ENCODE peak calls at places on chromosomes 4 and X, in seven cellular contexts. One of them, this sample, is unnamed.

GRCh38 chr4:138217567-138217966 is 24.6 kb downstream of the SLC7A11 start:
- DNase-seq in HCT116: no peak
- DNase-seq in naive thymus-derived CD4-positive, alpha-beta T cell: no peak
- DNase-seq in adrenal gland: no peak
- DNase-seq in IMR-90: no peak
- DNase-seq in CD4-positive, CD25-positive, alpha-beta regulatory T cell: no peak
- DNase-seq in H1: no peak
- DNase-seq in this sample: no peak

GRCh38 chr4:10198365-10198764 is 81.8 kb upstream of the WDR1 start:
- DNase-seq in naive thymus-derived CD4-positive, alpha-beta T cell: no peak
- DNase-seq in adrenal gland: no peak
- DNase-seq in CD4-positive, CD25-positive, alpha-beta regulatory T cell: no peak
- DNase-seq in IMR-90: no peak
- DNase-seq in HCT116: no peak
- DNase-seq in H1: no peak
- DNase-seq in this sample: no peak

GRCh38 chr4:177052211-177052725 is 257.4 kb upstream of the NEIL3 start:
- DNase-seq in naive thymus-derived CD4-positive, alpha-beta T cell: no peak
- DNase-seq in H1: no peak
- DNase-seq in HCT116: no peak
- DNase-seq in CD4-positive, CD25-positive, alpha-beta regulatory T cell: no peak
- DNase-seq in IMR-90: no peak
- DNase-seq in adrenal gland: no peak
- DNase-seq in this sample: no peak

GRCh38 chr4:146957252-146957651 is 11.6 kb upstream of the TTC29 start:
- DNase-seq in adrenal gland: no peak
- DNase-seq in CD4-positive, CD25-positive, alpha-beta regulatory T cell: no peak
- DNase-seq in IMR-90: peak
- DNase-seq in HCT116: no peak
- DNase-seq in naive thymus-derived CD4-positive, alpha-beta T cell: no peak
- DNase-seq in H1: no peak
- DNase-seq in this sample: peak

GRCh38 chr4:185958094-185958493 is 110.9 kb upstream of the TLR3 start:
- DNase-seq in CD4-positive, CD25-positive, alpha-beta regulatory T cell: no peak
- DNase-seq in adrenal gland: no peak
- DNase-seq in naive thymus-derived CD4-positive, alpha-beta T cell: no peak
- DNase-seq in HCT116: no peak
- DNase-seq in H1: no peak
- DNase-seq in IMR-90: no peak
- DNase-seq in this sample: no peak

GRCh38 chrX:19156223-19156622 is 34.0 kb upstream of the ADGRG2 start:
- DNase-seq in CD4-positive, CD25-positive, alpha-beta regulatory T cell: no peak
- DNase-seq in IMR-90: no peak
- DNase-seq in adrenal gland: no peak
- DNase-seq in H1: no peak
- DNase-seq in HCT116: no peak
- DNase-seq in naive thymus-derived CD4-positive, alpha-beta T cell: no peak
- DNase-seq in this sample: peak

GRCh38 chr4:2079926-2080325 is 20.8 kb downstream of the NAT8L start:
- DNase-seq in naive thymus-derived CD4-positive, alpha-beta T cell: peak
- DNase-seq in H1: no peak
- DNase-seq in adrenal gland: no peak
- DNase-seq in IMR-90: no peak
- DNase-seq in HCT116: no peak
- DNase-seq in CD4-positive, CD25-positive, alpha-beta regulatory T cell: no peak
- DNase-seq in this sample: no peak

GRCh38 chr4:101252721-101253120 is 94.6 kb downstream of the PPP3CA start:
- DNase-seq in H1: no peak
- DNase-seq in naive thymus-derived CD4-positive, alpha-beta T cell: no peak
- DNase-seq in HCT116: no peak
- DNase-seq in adrenal gland: no peak
- DNase-seq in IMR-90: peak
- DNase-seq in CD4-positive, CD25-positive, alpha-beta regulatory T cell: no peak
- DNase-seq in this sample: peak

GRCh38 chr4:163922302-163922701 is 427.8 kb downstream of the TMA16 start:
- DNase-seq in naive thymus-derived CD4-positive, alpha-beta T cell: no peak
- DNase-seq in CD4-positive, CD25-positive, alpha-beta regulatory T cell: no peak
- DNase-seq in HCT116: no peak
- DNase-seq in H1: no peak
- DNase-seq in adrenal gland: no peak
- DNase-seq in IMR-90: no peak
- DNase-seq in this sample: no peak

GRCh38 chr4:15479089-15479912 is 9.6 kb downstream of the CC2D2A start:
- DNase-seq in CD4-positive, CD25-positive, alpha-beta regulatory T cell: no peak
- DNase-seq in naive thymus-derived CD4-positive, alpha-beta T cell: no peak
- DNase-seq in H1: peak
- DNase-seq in HCT116: peak
- DNase-seq in IMR-90: peak
- DNase-seq in adrenal gland: peak
- DNase-seq in this sample: peak

GRCh38 chrX:115192244-115192700 is 3.1 kb downstream of the RBMXL3 start:
- DNase-seq in adrenal gland: no peak
- DNase-seq in CD4-positive, CD25-positive, alpha-beta regulatory T cell: no peak
- DNase-seq in naive thymus-derived CD4-positive, alpha-beta T cell: no peak
- DNase-seq in H1: no peak
- DNase-seq in HCT116: no peak
- DNase-seq in IMR-90: no peak
- DNase-seq in this sample: no peak

GRCh38 chr4:59655996-59656395 is 1544.1 kb upstream of the ADGRL3 start:
- DNase-seq in HCT116: no peak
- DNase-seq in CD4-positive, CD25-positive, alpha-beta regulatory T cell: no peak
- DNase-seq in adrenal gland: no peak
- DNase-seq in H1: no peak
- DNase-seq in IMR-90: no peak
- DNase-seq in naive thymus-derived CD4-positive, alpha-beta T cell: no peak
- DNase-seq in this sample: no peak

GRCh38 chr4:38902695-38903094 is 35.1 kb downstream of the FAM114A1 start:
- DNase-seq in naive thymus-derived CD4-positive, alpha-beta T cell: no peak
- DNase-seq in IMR-90: no peak
- DNase-seq in CD4-positive, CD25-positive, alpha-beta regulatory T cell: no peak
- DNase-seq in H1: no peak
- DNase-seq in adrenal gland: no peak
- DNase-seq in HCT116: no peak
- DNase-seq in this sample: peak

GRCh38 chr4:85736576-85736975 is 261.6 kb downstream of the ARHGAP24 start:
- DNase-seq in HCT116: no peak
- DNase-seq in IMR-90: no peak
- DNase-seq in naive thymus-derived CD4-positive, alpha-beta T cell: no peak
- DNase-seq in CD4-positive, CD25-positive, alpha-beta regulatory T cell: no peak
- DNase-seq in H1: no peak
- DNase-seq in adrenal gland: no peak
- DNase-seq in this sample: no peak

GRCh38 chr4:144183165-144183564 is 42.6 kb upstream of the GYPA start:
- DNase-seq in H1: no peak
- DNase-seq in naive thymus-derived CD4-positive, alpha-beta T cell: no peak
- DNase-seq in IMR-90: no peak
- DNase-seq in CD4-positive, CD25-positive, alpha-beta regulatory T cell: no peak
- DNase-seq in HCT116: no peak
- DNase-seq in adrenal gland: no peak
- DNase-seq in this sample: no peak

GRCh38 chrX:17706676-17707075 is 30.6 kb upstream of the SCML1 start:
- DNase-seq in H1: no peak
- DNase-seq in HCT116: no peak
- DNase-seq in CD4-positive, CD25-positive, alpha-beta regulatory T cell: no peak
- DNase-seq in IMR-90: peak
- DNase-seq in naive thymus-derived CD4-positive, alpha-beta T cell: no peak
- DNase-seq in adrenal gland: peak
- DNase-seq in this sample: no peak

GRCh38 chrX:139882299-139882698 is 50.6 kb downstream of the ATP11C start:
- DNase-seq in IMR-90: no peak
- DNase-seq in naive thymus-derived CD4-positive, alpha-beta T cell: no peak
- DNase-seq in adrenal gland: no peak
- DNase-seq in H1: no peak
- DNase-seq in CD4-positive, CD25-positive, alpha-beta regulatory T cell: no peak
- DNase-seq in HCT116: no peak
- DNase-seq in this sample: no peak

GRCh38 chr4:153467154-153467896 is 1.2 kb downstream of the TMEM131L start:
- DNase-seq in naive thymus-derived CD4-positive, alpha-beta T cell: peak
- DNase-seq in IMR-90: no peak
- DNase-seq in HCT116: peak
- DNase-seq in adrenal gland: peak
- DNase-seq in CD4-positive, CD25-positive, alpha-beta regulatory T cell: peak
- DNase-seq in H1: no peak
- DNase-seq in this sample: peak

GRCh38 chr4:40292313-40292759 is 42.8 kb upstream of the CHRNA9 start:
- DNase-seq in HCT116: no peak
- DNase-seq in naive thymus-derived CD4-positive, alpha-beta T cell: no peak
- DNase-seq in adrenal gland: no peak
- DNase-seq in H1: no peak
- DNase-seq in IMR-90: peak
- DNase-seq in CD4-positive, CD25-positive, alpha-beta regulatory T cell: no peak
- DNase-seq in this sample: no peak

GRCh38 chr4:5770051-5770450 is 59.0 kb downstream of the EVC start:
- DNase-seq in CD4-positive, CD25-positive, alpha-beta regulatory T cell: no peak
- DNase-seq in H1: no peak
- DNase-seq in IMR-90: no peak
- DNase-seq in HCT116: no peak
- DNase-seq in naive thymus-derived CD4-positive, alpha-beta T cell: no peak
- DNase-seq in adrenal gland: no peak
- DNase-seq in this sample: no peak

GRCh38 chr4:37389967-37390580 is 145.5 kb downstream of the NWD2 start:
- DNase-seq in CD4-positive, CD25-positive, alpha-beta regulatory T cell: no peak
- DNase-seq in naive thymus-derived CD4-positive, alpha-beta T cell: no peak
- DNase-seq in HCT116: peak
- DNase-seq in adrenal gland: peak
- DNase-seq in H1: no peak
- DNase-seq in IMR-90: peak
- DNase-seq in this sample: peak

GRCh38 chrX:123173833-123174232 is 10.2 kb upstream of the GRIA3 start:
- DNase-seq in adrenal gland: no peak
- DNase-seq in H1: no peak
- DNase-seq in HCT116: peak
- DNase-seq in naive thymus-derived CD4-positive, alpha-beta T cell: no peak
- DNase-seq in CD4-positive, CD25-positive, alpha-beta regulatory T cell: no peak
- DNase-seq in IMR-90: no peak
- DNase-seq in this sample: no peak

GRCh38 chrX:43866423-43866822 is 15.8 kb downstream of the MAOB start:
- DNase-seq in IMR-90: no peak
- DNase-seq in HCT116: no peak
- DNase-seq in naive thymus-derived CD4-positive, alpha-beta T cell: no peak
- DNase-seq in H1: no peak
- DNase-seq in adrenal gland: no peak
- DNase-seq in CD4-positive, CD25-positive, alpha-beta regulatory T cell: no peak
- DNase-seq in this sample: no peak

DNA sequence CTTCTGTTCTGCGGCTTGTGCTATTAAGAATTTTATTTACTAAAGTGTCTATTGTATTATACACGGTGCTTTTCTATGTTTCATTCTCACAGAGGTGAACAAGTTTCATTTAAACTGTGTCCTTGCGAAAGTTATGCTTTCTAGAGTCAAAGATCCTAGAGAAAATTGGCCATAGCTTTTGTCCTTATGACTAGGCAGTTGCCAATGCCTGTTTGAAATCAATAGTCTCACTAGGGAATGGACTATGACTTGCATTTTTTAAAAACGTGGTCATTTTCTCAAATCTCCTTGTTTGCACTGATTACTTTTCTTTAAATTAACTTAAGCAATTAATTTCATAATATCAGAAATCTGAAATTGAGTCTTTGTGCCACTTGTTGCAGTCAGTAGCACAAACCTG is 211.7 kb upstream of the MID1 start:
- DNase-seq in naive thymus-derived CD4-positive, alpha-beta T cell: no peak
- DNase-seq in IMR-90: no peak
- DNase-seq in HCT116: no peak
- DNase-seq in H1: no peak
- DNase-seq in CD4-positive, CD25-positive, alpha-beta regulatory T cell: no peak
- DNase-seq in adrenal gland: no peak
- DNase-seq in this sample: no peak
- H3K27ac ChIP-seq in naive thymus-derived CD4-positive, alpha-beta T cell: no peak
- H3K27ac ChIP-seq in IMR-90: no peak
- H3K27ac ChIP-seq in HCT116: no peak
- H3K27ac ChIP-seq in H1: no peak
- H3K27ac ChIP-seq in CD4-positive, CD25-positive, alpha-beta regulatory T cell: no peak
- H3K27ac ChIP-seq in adrenal gland: no peak
- H3K27ac ChIP-seq in this sample: peak

DNA sequence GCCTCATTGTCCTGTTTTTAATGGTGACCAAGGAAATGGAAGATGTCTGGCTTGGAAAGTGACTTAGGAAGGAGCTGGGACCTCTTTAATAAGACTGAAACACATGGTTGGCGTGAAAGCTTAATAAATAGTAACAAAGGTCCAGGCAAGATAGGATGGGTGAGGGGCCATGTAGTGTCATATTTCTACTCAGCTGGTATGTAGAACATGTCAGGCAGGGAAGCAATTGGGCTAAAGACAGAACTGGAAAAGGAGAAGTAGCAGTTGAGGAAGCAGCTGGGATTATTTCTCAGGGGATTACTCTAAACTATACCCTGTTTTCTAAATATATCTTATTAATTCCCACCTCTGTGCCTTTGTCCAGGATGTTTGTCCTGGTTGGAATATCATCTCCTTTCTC is 18.6 kb downstream of the ITGB1BP2 start:
- DNase-seq in CD4-positive, CD25-positive, alpha-beta regulatory T cell: no peak
- DNase-seq in IMR-90: no peak
- DNase-seq in HCT116: no peak
- DNase-seq in H1: no peak
- DNase-seq in adrenal gland: no peak
- DNase-seq in naive thymus-derived CD4-positive, alpha-beta T cell: no peak
- DNase-seq in this sample: no peak
- H3K27ac ChIP-seq in CD4-positive, CD25-positive, alpha-beta regulatory T cell: no peak
- H3K27ac ChIP-seq in IMR-90: no peak
- H3K27ac ChIP-seq in HCT116: no peak
- H3K27ac ChIP-seq in H1: no peak
- H3K27ac ChIP-seq in adrenal gland: no peak
- H3K27ac ChIP-seq in naive thymus-derived CD4-positive, alpha-beta T cell: no peak
- H3K27ac ChIP-seq in this sample: no peak

DNA sequence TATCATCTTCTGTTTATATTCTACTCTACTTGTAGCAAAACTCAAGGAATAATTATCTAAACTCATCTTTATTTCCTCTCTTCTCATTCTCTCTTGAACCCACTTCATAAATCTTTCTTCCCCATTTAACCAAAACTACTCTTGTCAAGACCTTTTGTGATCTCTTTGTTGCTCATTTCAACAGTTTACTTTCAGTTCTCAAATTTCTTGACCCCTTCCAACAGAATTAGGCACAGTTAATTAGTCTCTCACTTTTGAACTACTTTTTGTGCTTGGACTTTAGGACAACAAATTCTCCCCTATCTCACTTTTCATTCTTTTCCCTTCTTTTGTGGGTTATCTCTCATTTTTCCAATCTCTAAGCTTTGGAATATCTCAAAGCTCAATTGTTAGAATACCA is 27.4 kb upstream of the CAMK2D start:
- DNase-seq in CD4-positive, CD25-positive, alpha-beta regulatory T cell: no peak
- DNase-seq in naive thymus-derived CD4-positive, alpha-beta T cell: no peak
- DNase-seq in H1: no peak
- DNase-seq in adrenal gland: no peak
- DNase-seq in HCT116: no peak
- DNase-seq in IMR-90: no peak
- DNase-seq in this sample: no peak
- H3K27ac ChIP-seq in CD4-positive, CD25-positive, alpha-beta regulatory T cell: no peak
- H3K27ac ChIP-seq in naive thymus-derived CD4-positive, alpha-beta T cell: no peak
- H3K27ac ChIP-seq in H1: no peak
- H3K27ac ChIP-seq in adrenal gland: no peak
- H3K27ac ChIP-seq in HCT116: no peak
- H3K27ac ChIP-seq in IMR-90: no peak
- H3K27ac ChIP-seq in this sample: no peak

GRCh38 chrX:283115-283845 is 2.1 kb downstream of the PLCXD1 start:
- DNase-seq in adrenal gland: peak
- DNase-seq in CD4-positive, CD25-positive, alpha-beta regulatory T cell: peak
- DNase-seq in naive thymus-derived CD4-positive, alpha-beta T cell: peak
- DNase-seq in IMR-90: peak
- DNase-seq in H1: peak
- DNase-seq in HCT116: peak
- DNase-seq in this sample: peak
- H3K27ac ChIP-seq in adrenal gland: no peak
- H3K27ac ChIP-seq in CD4-positive, CD25-positive, alpha-beta regulatory T cell: peak
- H3K27ac ChIP-seq in naive thymus-derived CD4-positive, alpha-beta T cell: peak
- H3K27ac ChIP-seq in IMR-90: no peak
- H3K27ac ChIP-seq in H1: peak
- H3K27ac ChIP-seq in HCT116: peak
- H3K27ac ChIP-seq in this sample: peak

GRCh38 chr4:118740869-118741268 is 55.7 kb downstream of the METTL14 start:
- DNase-seq in H1: no peak
- DNase-seq in CD4-positive, CD25-positive, alpha-beta regulatory T cell: no peak
- DNase-seq in adrenal gland: no peak
- DNase-seq in HCT116: peak
- DNase-seq in IMR-90: no peak
- DNase-seq in naive thymus-derived CD4-positive, alpha-beta T cell: no peak
- DNase-seq in this sample: peak
- H3K27ac ChIP-seq in H1: no peak
- H3K27ac ChIP-seq in CD4-positive, CD25-positive, alpha-beta regulatory T cell: no peak
- H3K27ac ChIP-seq in adrenal gland: no peak
- H3K27ac ChIP-seq in HCT116: no peak
- H3K27ac ChIP-seq in IMR-90: no peak
- H3K27ac ChIP-seq in naive thymus-derived CD4-positive, alpha-beta T cell: no peak
- H3K27ac ChIP-seq in this sample: no peak

This sample was measured in cardiac muscle cell.